ENCODE peak calls at places on chromosome 22, in six cellular contexts. D, Y, J, Z, T and W are unnamed samples.

GRCh38 chr22:36873614-36874308 is 13.0 kb downstream of the NCF4 start:
- DNase-seq in J (no peak), D (peak; percentile 19), T (no peak), Z (peak; percentile 90), Y (peak; percentile 37), W (peak; percentile 17)

GRCh38 chr22:33605686-33606085 is 314.6 kb downstream of the LARGE1 start:
- DNase-seq in Y (no peak), D (no peak), Z (no peak), J (no peak), T (no peak), W (no peak)

GRCh38 chr22:44710474-44711235 is 8.7 kb downstream of the PRR5 start:
- DNase-seq in T (no peak), J (no peak), Z (no peak), Y (no peak), D (no peak), W (no peak)

GRCh38 chr22:35637943-35638342 is 10.3 kb upstream of the APOL6 start:
- DNase-seq in T (peak; percentile 70), Y (no peak), Z (peak; percentile 59), J (no peak), D (no peak), W (no peak)

GRCh38 chr22:42932857-42933782 is 76.0 kb upstream of the ARFGAP3 start:
- DNase-seq in Z (no peak), T (no peak), J (no peak), D (no peak), Y (no peak), W (no peak)

GRCh38 chr22:41979423-41980250 is 10.4 kb downstream of the SEPTIN3 start:
- DNase-seq in Z (no peak), D (no peak), Y (no peak), J (no peak), T (no peak), W (no peak)

GRCh38 chr22:37254206-37254866 is 10.3 kb upstream of the RAC2 start:
- DNase-seq in Y (no peak), Z (peak; percentile 71), D (no peak), T (no peak), J (no peak), W (peak; percentile 36)

GRCh38 chr22:47207387-47207786 is 444.9 kb downstream of the TBC1D22A start:
- DNase-seq in Z (no peak), D (no peak), J (no peak), T (peak; percentile 57), Y (no peak), W (no peak)

GRCh38 chr22:38239101-38239761 is 33.6 kb downstream of the TMEM184B start:
- DNase-seq in Y (no peak), D (no peak), T (no peak), J (peak; percentile 91), Z (peak; percentile 94), W (peak; percentile 84)

GRCh38 chr22:25354456-25354855 is 135.0 kb downstream of the CRYBB2 start:
- DNase-seq in J (no peak), T (peak; percentile 52), Z (no peak), D (no peak), Y (no peak), W (no peak)

GRCh38 chr22:41619979-41620645 is 731 bp downstream of the DESI1 start:
- DNase-seq in T (peak; percentile 78), D (peak; percentile 65), Y (peak; percentile 48), J (no peak), Z (peak; percentile 14), W (no peak)

DNA sequence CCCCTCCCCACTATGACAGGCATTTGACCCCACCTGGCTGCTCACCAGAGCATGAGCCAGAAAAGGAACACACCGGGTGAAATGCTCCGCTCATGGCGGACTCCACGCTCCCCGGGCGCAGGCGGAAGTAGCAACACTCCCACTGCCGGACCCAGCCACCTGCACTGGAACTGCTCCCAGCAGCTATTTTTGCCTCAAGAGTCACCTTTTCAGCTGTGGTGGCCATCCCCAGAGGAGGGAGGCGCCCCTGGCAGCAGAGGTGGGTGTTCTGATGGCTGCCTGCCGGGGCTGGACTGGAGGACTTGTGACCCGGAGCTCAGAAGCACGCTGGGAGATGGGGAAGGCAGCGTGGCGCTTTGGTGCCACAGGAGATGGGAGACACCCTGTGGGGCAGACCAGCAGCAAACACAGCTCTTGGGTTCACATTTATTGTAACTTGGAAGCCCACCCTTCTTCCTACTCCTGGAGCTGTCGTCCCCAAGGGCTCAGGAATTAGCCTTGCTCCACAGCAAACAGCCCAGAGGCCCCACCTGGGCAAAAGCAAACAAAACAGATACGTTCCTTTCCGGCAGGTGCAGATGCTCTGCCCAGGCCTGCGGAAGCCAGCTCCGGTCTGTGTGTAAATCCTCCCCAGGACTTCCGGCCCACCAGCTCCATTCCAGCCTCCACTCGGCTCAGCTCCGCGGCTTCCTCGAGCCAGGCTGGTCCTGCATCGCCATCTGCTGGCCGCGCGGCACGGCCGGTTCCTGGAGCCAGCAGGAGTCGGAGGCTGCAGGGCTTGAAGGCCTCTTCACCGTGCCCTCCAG is 3.7 kb downstream of the RPS19BP1 start:
- DNase-seq in D (peak; percentile 93), J (peak; percentile 60), T (peak; percentile 96), Y (peak; percentile 90), Z (peak; percentile 95), W (peak; percentile 74)
- H3K4me3 ChIP-seq in D (no peak overlapping the region), J (no peak overlapping the region), T (peak overlapping the region; percentile 6), Y (peak overlapping the region; percentile 54), Z (peak overlapping the region; percentile 4), W (no peak overlapping the region)

DNA sequence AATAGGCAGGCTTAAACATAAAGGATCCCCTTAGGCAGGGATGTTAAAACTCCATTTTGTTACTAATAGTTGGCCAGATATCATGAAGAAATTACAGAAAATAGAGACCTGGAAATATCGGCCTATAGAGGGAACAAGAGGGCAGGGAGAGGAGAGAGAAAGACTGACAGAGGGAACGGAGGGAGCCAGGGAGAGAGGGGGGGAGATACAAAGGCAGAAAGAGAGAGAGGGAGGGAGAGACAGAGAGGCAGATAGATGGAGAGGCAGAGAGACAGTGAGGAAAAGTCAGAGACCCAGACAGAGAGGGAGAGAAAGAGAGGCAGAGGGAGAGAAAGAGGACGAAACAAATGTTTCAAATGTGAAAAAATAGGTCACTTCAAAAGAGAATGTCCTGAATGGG is 53.5 kb downstream of the ZNF280B start:
- DNase-seq in T (no peak), Z (no peak), J (no peak), D (no peak), Y (no peak), W (no peak)
- H3K4me3 ChIP-seq in T (no peak overlapping the region), Z (no peak overlapping the region), J (no peak overlapping the region), D (no peak overlapping the region), Y (no peak overlapping the region), W (no peak overlapping the region)

GRCh38 chr22:46088541-46089311 is 61.6 kb upstream of the PPARA start:
- DNase-seq in Y (peak; percentile 74), T (peak; percentile 83), J (peak; percentile 53), Z (peak; percentile 92), D (no peak), W (peak; percentile 45)
- H3K4me3 ChIP-seq in Y (peak overlapping the region; percentile 48), T (peak overlapping the region; percentile 33), J (peak overlapping the region; percentile 6), Z (peak overlapping the region; percentile 93), D (no peak overlapping the region), W (no peak overlapping the region)

GRCh38 chr22:20807315-20807752 is 33.4 kb downstream of the SERPIND1 start:
- DNase-seq in Y (no peak), D (no peak), T (no peak), Z (peak; percentile 93), J (peak; percentile 87), W (peak; percentile 82)
- H3K4me3 ChIP-seq in Y (no peak overlapping the region), D (no peak overlapping the region), T (no peak overlapping the region), Z (no peak overlapping the region), J (no peak overlapping the region), W (no peak overlapping the region)

DNA sequence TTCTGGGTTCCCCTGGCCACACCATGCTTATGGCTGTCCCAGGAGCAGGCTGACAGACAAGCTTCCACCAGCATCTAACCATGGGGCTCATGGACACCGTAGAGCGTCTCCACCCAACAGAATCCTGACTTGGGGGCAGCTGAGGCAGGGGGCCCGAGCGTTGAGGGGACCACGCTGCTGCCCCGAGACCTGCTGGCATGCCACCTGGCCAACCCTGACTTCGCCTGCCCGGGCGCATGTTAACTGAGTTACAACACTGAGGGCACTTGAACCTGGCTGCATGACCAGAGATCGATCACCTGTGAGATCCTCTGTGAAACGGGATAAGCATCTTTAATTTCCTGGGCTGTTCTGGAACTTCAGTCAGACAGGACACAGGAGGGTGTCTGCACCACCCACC is 13.7 kb downstream of the PPM1F start:
- DNase-seq in Z (no peak), J (no peak), D (no peak), T (no peak), Y (no peak), W (no peak)
- H3K4me3 ChIP-seq in Z (no peak overlapping the region), J (no peak overlapping the region), D (no peak overlapping the region), T (peak overlapping the region; percentile 61), Y (peak overlapping the region; percentile 59), W (no peak overlapping the region)

GRCh38 chr22:28413612-28414011 is 266.0 kb downstream of the TTC28 start:
- DNase-seq in T (no peak), D (no peak), Z (no peak), Y (no peak), J (no peak), W (no peak)
- H3K4me3 ChIP-seq in T (no peak overlapping the region), D (no peak overlapping the region), Z (no peak overlapping the region), Y (no peak overlapping the region), J (no peak overlapping the region), W (no peak overlapping the region)

DNA sequence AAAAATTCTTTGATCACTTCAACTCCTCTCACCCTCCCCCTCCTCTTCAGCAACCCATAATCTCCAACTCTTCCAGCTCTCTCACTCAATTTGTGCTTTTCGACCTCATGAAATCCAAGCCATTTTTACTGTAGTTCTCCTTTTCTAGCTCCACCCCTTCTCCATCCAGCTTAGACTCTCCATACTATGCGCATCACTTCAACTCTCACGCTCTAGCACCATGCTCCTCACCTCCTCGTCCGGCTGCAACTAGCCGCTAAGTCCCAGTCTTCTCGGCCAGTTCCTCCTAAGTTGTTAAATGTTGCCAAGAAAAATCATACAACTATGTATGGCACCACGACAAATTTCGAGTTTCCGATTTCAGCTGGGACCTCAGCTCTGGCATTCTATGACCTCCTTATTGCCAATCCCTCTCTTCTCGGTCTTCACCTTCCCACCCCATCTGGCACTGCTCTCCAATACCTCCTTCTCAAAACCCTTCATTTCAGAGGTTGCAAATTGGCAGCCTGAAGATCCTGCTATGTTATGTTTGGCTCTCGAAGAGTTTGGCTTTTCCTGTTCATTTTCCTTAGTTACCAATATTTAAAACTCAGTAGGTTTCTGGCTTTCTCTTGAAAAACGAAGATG is 1.1 kb downstream of the ZNF70 start:
- DNase-seq in Z (no peak), T (no peak), Y (no peak), D (no peak), J (no peak), W (no peak)
- H3K4me3 ChIP-seq in Z (peak overlapping the region; percentile 89), T (peak overlapping the region; percentile 76), Y (peak overlapping the region; percentile 91), D (peak overlapping the region; percentile 73), J (peak overlapping the region; percentile 78), W (peak overlapping the region; percentile 94)

GRCh38 chr22:30922151-30922611 is 46.4 kb downstream of the MORC2 start:
- DNase-seq in T (peak; percentile 84), J (no peak), Y (peak; percentile 71), D (no peak), Z (peak; percentile 68), W (peak; percentile 3)
- H3K4me3 ChIP-seq in T (peak overlapping the region; percentile 47), J (peak overlapping the region; percentile 50), Y (peak overlapping the region; percentile 68), D (no peak overlapping the region), Z (peak overlapping the region; percentile 58), W (peak overlapping the region; percentile 32)

GRCh38 chr22:17865183-17866055 is 91.2 kb upstream of the BID start:
- DNase-seq in D (no peak), J (no peak), Y (no peak), T (no peak), Z (no peak), W (no peak)
- H3K4me3 ChIP-seq in D (no peak overlapping the region), J (no peak overlapping the region), Y (no peak overlapping the region), T (peak overlapping the region; percentile 1), Z (no peak overlapping the region), W (no peak overlapping the region)